ENCODE peak calls at places on chromosome 19, in seven cellular contexts. D is PC-3; R is body of pancreas; I is CD8-positive, alpha-beta T cell; O is GM23338; N is fibroblast of lung; J is upper lobe of left lung. V is an unnamed sample. For H3K4me1 and H3K27me3, the result is how much of the 10 kb centered on the place peaks cover.

GRCh38 chr19:46350758-46351159 is 3.9 kb downstream of the PPP5C start:
- DNase-seq in J (no peak), R (no peak), D (no peak), I (no peak), O (no peak), N (no peak), V (no peak)

GRCh38 chr19:41708481-41708880 is at the start of gene CEACAM5:
- DNase-seq in I (no peak), R (no peak), N (no peak), O (no peak), D (no peak), J (no peak), V (no peak)

GRCh38 chr19:31583148-31583547 is 233.9 kb upstream of the TSHZ3 start:
- DNase-seq in D (no peak), I (no peak), N (no peak), O (no peak), J (no peak), R (no peak), V (no peak)

GRCh38 chr19:47035127-47035494 is 13.3 kb downstream of the TMEM160 start:
- DNase-seq in R (no peak), O (peak), N (peak), I (no peak), J (no peak), D (peak), V (peak)

GRCh38 chr19:48844472-48844871 is 8.2 kb upstream of the HSD17B14 start:
- DNase-seq in J (no peak), N (peak), I (no peak), D (peak), O (peak), R (no peak), V (peak)

GRCh38 chr19:19464339-19465098 is 50.8 kb downstream of the TSSK6 start:
- DNase-seq in N (peak), R (peak), J (no peak), I (no peak), D (no peak), O (peak), V (peak)

GRCh38 chr19:49333426-49334288 is 1.5 kb upstream of the CD37 start:
- DNase-seq in D (no peak), O (no peak), J (peak), R (peak), N (no peak), I (peak), V (peak)

GRCh38 chr19:44548736-44549135 is 19.3 kb upstream of the CEACAM20 start:
- DNase-seq in D (peak), I (no peak), N (peak), R (no peak), J (no peak), O (no peak), V (no peak)

GRCh38 chr19:50933640-50934039 is 19.2 kb downstream of the KLK5 start:
- DNase-seq in N (peak), J (no peak), O (no peak), R (no peak), I (no peak), D (peak), V (no peak)

GRCh38 chr19:16828990-16829821 is at the start of gene SIN3B:
- DNase-seq in J (peak), R (peak), O (peak), D (peak), N (peak), I (peak), V (peak)

GRCh38 chr19:30909216-30909615 is 440.0 kb downstream of the TSHZ3 start:
- DNase-seq in N (no peak), O (no peak), I (no peak), D (no peak), J (no peak), R (no peak), V (no peak)

GRCh38 chr19:46834121-46834520 is 16.5 kb downstream of the AP2S1 start:
- DNase-seq in I (no peak), D (no peak), J (no peak), R (no peak), O (no peak), N (no peak), V (no peak)

GRCh38 chr19:17455711-17456123 is 5.0 kb downstream of the NXNL1 start:
- DNase-seq in R (no peak), N (no peak), D (no peak), I (no peak), J (peak), O (peak), V (no peak)

GRCh38 chr19:44499559-44499958 is 763 bp downstream of the ZNF180 start:
- DNase-seq in O (peak), I (no peak), N (no peak), J (no peak), D (no peak), R (no peak), V (no peak)

GRCh38 chr19:31377736-31378135 is 28.5 kb upstream of the TSHZ3 start:
- DNase-seq in D (no peak), N (no peak), I (no peak), O (no peak), J (no peak), R (no peak), V (no peak)

GRCh38 chr19:35975608-35976214 is 19.3 kb upstream of the SDHAF1 start:
- DNase-seq in J (no peak), I (no peak), R (no peak), O (peak), N (peak), D (peak), V (peak)

GRCh38 chr19:34962945-34963530 is 991 bp downstream of the ZNF792 start:
- DNase-seq in O (no peak), J (no peak), R (no peak), N (no peak), I (no peak), D (peak), V (no peak)

GRCh38 chr19:18153555-18154134 is 682 bp downstream of the PIK3R2 start:
- DNase-seq in J (peak), O (peak), I (peak), N (no peak), D (no peak), R (no peak), V (peak)

GRCh38 chr19:33325920-33326319 is 23.6 kb upstream of the CEBPA start:
- DNase-seq in R (no peak), I (no peak), J (no peak), N (peak), D (no peak), O (no peak), V (no peak)

GRCh38 chr19:11268783-11269267 is 6.5 kb upstream of the DOCK6 start:
- DNase-seq in O (no peak), D (peak), R (no peak), J (no peak), N (peak), I (no peak), V (no peak)

GRCh38 chr19:47729468-47729798 is 15.9 kb upstream of the NOP53 start:
- DNase-seq in N (peak), R (peak), I (no peak), D (peak), O (peak), J (peak), V (peak)

GRCh38 chr19:44776402-44777096 is 1.1 kb upstream of the CBLC start:
- DNase-seq in O (peak), N (no peak), D (peak), I (no peak), J (peak), R (no peak), V (peak)

GRCh38 chr19:51690359-51691121 is 2.6 kb upstream of the SPACA6 start:
- DNase-seq in N (peak), J (peak), D (peak), I (peak), R (no peak), O (peak), V (peak)

GRCh38 chr19:23440791-23441190 is 45.5 kb upstream of the ZNF91 start:
- DNase-seq in J (no peak), D (no peak), O (peak), I (no peak), R (no peak), N (no peak), V (peak)

GRCh38 chr19:45071969-45072790 is 4.1 kb downstream of the ZNF296 start:
- DNase-seq in I (no peak), D (no peak), R (no peak), N (no peak), O (no peak), J (peak), V (no peak)

GRCh38 chr19:28465317-28466086 is 747.4 kb downstream of the UQCRFS1 start:
- DNase-seq in N (peak), D (no peak), O (no peak), I (no peak), R (no peak), J (peak), V (no peak)
- H3K4me1 ChIP-seq in N (under half), D (under half), O (under half), I (under half), R (under half), J (under half), V (under half)

GRCh38 chr19:8532170-8532569 is 18.2 kb upstream of the ZNF414 start:
- DNase-seq in D (no peak), J (no peak), I (no peak), R (no peak), O (no peak), N (no peak), V (no peak)

GRCh38 chr19:8528500-8528899 is 14.5 kb upstream of the ZNF414 start:
- DNase-seq in D (no peak), I (no peak), J (no peak), N (no peak), R (no peak), O (no peak), V (no peak)

GRCh38 chr19:8530061-8530679 is 16.2 kb upstream of the ZNF414 start:
- DNase-seq in O (peak), R (no peak), J (no peak), N (no peak), I (no peak), D (no peak), V (no peak)

GRCh38 chr19:8529369-8530006 is 15.5 kb upstream of the ZNF414 start:
- DNase-seq in J (no peak), D (no peak), I (no peak), O (no peak), N (no peak), R (no peak), V (no peak)

DNA sequence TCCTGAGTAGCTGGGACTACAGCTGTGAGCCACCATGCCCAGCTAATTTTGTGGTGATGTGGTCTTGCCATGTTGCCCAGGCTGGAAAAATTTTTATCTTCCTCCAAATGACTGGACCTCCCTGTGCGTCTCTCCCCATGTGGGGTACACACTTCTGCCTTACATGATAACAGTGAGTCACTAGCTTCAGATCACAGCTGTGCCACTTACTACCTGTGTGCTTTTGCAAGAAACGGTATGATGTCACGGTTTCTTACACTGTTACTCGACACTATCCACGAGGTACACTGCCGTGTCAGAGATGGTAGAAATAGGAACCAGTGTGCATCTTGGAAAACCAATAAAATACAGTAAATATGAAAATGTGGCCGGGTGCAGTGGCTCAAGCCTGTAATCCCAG is 17.5 kb upstream of the ZNF414 start:
- DNase-seq in O (no peak), I (no peak), R (no peak), D (no peak), J (no peak), N (no peak), V (no peak)
- H3K27me3 ChIP-seq in O (under half), I (under half), R (under half), D (under half), J (under half), N (under half), V (under half)

GRCh38 chr19:14563989-14564650 is 7.7 kb downstream of the NDUFB7 start:
- DNase-seq in N (no peak), J (peak), I (peak), O (peak), R (no peak), D (peak), V (peak)

GRCh38 chr19:14561832-14562351 is 10.0 kb downstream of the NDUFB7 start:
- DNase-seq in D (no peak), J (peak), R (peak), N (peak), O (peak), I (no peak), V (no peak)

GRCh38 chr19:14565298-14565679 is 6.6 kb downstream of the NDUFB7 start:
- DNase-seq in R (no peak), D (no peak), J (peak), O (no peak), N (no peak), I (no peak), V (no peak)

GRCh38 chr19:14562660-14563589 is 8.9 kb downstream of the NDUFB7 start:
- DNase-seq in N (no peak), I (no peak), J (peak), R (no peak), O (peak), D (no peak), V (no peak)

DNA sequence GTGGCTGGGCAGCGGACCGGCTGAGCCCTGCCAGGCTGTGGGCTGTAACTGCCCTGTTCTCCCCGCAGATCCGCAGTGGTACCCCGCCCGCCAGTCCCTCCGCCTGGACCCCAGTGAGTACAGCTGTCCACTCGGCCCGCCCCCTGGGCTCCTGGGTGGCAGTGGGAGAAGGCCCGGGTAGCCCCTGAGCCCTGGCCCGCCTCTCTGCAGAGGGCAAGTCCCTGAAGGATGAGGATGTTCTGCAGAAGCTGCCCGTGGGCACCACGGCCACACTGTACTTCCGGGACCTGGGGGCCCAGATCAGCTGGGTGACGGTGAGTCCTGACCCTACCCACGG is 8.3 kb downstream of the NDUFB7 start:
- DNase-seq in N (no peak), D (no peak), R (no peak), J (peak), O (no peak), I (no peak), V (no peak)
- H3K4me1 ChIP-seq in N (under half), D (under half), R (under half), J (under half), O (under half), I (under half), V (under half)

GRCh38 chr19:13040916-13041292 is 45.6 kb downstream of the NFIX start:
- DNase-seq in O (no peak), D (no peak), N (no peak), R (no peak), J (no peak), I (no peak), V (no peak)
- H3K27me3 ChIP-seq in O (under half), D (under half), N (under half), R (under half), J (under half), I (under half), V (under half)

GRCh38 chr19:39841041-39841440 is 5.1 kb downstream of the FBL start:
- DNase-seq in O (no peak), J (no peak), R (no peak), D (no peak), I (no peak), N (no peak), V (no peak)
- H3K4me1 ChIP-seq in O (under half), J (under half), R (under half), D (under half), I (under half), N (under half), V (under half)

GRCh38 chr19:845707-846481 is 5.1 kb downstream of the PRTN3 start:
- DNase-seq in N (no peak), R (no peak), J (no peak), O (no peak), D (no peak), I (no peak), V (no peak)

GRCh38 chr19:840519-841206 is at the start of gene PRTN3:
- DNase-seq in N (no peak), I (no peak), J (no peak), O (no peak), D (no peak), R (no peak), V (no peak)

GRCh38 chr19:843180-843835 is 2.5 kb downstream of the PRTN3 start:
- DNase-seq in N (no peak), D (peak), O (peak), I (no peak), R (no peak), J (peak), V (peak)

GRCh38 chr19:844300-844971 is 3.6 kb downstream of the PRTN3 start:
- DNase-seq in N (no peak), R (no peak), I (no peak), D (no peak), O (no peak), J (no peak), V (no peak)

GRCh38 chr19:843836-844299 is 3.1 kb downstream of the PRTN3 start:
- DNase-seq in I (no peak), D (no peak), R (no peak), J (no peak), O (no peak), N (no peak), V (no peak)
- H3K27me3 ChIP-seq in I (under half), D (under half), R (under half), J (under half), O (under half), N (under half), V (under half)

DNA sequence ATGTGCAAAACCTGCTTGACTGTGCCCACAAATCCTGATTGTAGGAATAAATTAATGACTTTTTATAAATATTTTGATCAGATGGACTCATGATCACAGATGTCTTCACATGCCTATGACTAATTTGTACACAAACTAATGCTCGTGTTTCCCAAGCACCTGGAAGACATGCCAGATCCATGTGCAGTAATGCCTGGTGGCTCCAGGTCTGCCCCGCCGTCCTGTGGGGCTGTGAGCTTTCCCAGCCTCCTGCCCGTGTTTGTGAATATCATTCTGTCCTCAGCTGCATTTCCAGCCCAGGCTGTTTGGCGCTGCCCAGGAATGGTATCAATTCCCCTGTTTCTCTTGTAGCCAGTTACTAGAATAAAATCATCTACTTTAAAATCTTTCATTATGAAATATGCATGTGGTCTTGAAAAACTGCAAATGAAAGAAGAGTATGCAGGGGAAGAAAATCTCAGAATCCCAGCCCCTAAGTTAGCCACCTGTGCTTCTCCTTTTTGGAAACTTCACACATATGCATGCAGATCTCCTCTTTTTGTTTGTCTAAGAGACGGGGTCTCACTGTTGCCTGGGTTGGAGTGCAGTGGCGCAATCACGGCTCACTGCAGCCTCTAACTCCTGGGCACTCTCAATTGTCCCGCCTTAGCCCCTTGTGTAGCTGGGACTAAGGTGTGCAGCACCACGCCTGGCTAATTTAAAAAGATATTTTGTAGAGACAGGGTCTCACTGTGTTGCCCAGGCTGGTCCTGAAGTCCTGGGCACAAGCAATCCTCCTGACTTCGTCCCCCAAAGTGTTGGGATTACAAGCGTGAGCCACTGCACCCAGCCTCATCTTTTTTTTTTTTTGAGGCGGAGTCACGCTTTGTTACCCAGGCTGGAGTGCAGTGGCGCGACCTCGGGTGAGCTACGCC is 6.2 kb downstream of the RPL28 start:
- DNase-seq in D (peak), N (peak), R (no peak), O (peak), J (no peak), I (no peak), V (no peak)
- H3K4me1 ChIP-seq in D (under half), N (under half), R (under half), O (half or more), J (under half), I (under half), V (under half)

DNA sequence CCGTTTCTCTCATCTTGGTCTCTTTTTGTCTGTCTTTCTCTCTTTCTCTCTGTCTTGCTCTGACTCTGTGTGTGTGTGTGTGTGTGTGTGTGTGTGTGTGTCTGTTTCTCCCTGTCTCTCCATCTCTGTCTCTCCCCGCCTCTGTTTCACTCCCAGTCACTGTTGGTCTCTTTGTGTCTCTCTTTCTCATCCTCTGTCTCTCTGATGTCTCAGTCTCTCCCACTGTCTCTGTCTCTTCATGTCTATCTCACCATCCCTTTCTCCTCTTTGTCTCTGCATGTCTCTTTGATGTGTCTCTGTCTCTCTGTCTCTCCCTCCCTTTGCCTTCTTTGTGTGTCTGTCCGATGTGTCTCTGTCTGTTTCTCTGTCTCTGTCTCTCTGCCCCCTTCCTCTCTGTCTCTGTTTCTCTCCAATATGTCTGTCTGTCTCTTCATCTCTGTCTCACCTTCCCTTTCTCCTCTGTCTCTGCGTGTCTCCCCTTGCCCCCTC is 2.5 kb downstream of the NFIC start:
- DNase-seq in I (no peak), D (no peak), J (no peak), R (no peak), O (no peak), N (peak), V (no peak)
- H3K27me3 ChIP-seq in I (under half), D (under half), J (under half), R (under half), O (half or more), N (under half), V (under half)

GRCh38 chr19:798415-799075 is 1.3 kb downstream of the PTBP1 start:
- DNase-seq in I (peak), O (no peak), D (no peak), J (peak), N (no peak), R (peak), V (peak)

GRCh38 chr19:801030-801860 is 4.0 kb downstream of the PTBP1 start:
- DNase-seq in R (peak), D (peak), J (peak), O (peak), N (peak), I (peak), V (no peak)

GRCh38 chr19:799076-799881 is 2.0 kb downstream of the PTBP1 start:
- DNase-seq in I (peak), R (no peak), O (peak), D (peak), J (peak), N (peak), V (no peak)

GRCh38 chr19:801861-802496 is 4.7 kb downstream of the PTBP1 start:
- DNase-seq in O (peak), R (no peak), I (no peak), J (peak), N (peak), D (no peak), V (no peak)

GRCh38 chr19:800360-801029 is 3.2 kb downstream of the PTBP1 start:
- DNase-seq in N (peak), D (peak), O (no peak), R (peak), I (peak), J (no peak), V (no peak)
- H3K4me1 ChIP-seq in N (under half), D (under half), O (under half), R (half or more), I (half or more), J (half or more), V (under half)

V was measured in Caco-2.